ENCODE peak calls at places on chromosome 17, in four cellular contexts. X, O, I and L are unnamed samples.

GRCh38 chr17:16931318-16932060 is 40.4 kb downstream of the TNFRSF13B start:
- DNase-seq in I (no peak), O (no peak), X (no peak), L (no peak)

GRCh38 chr17:37744961-37745800 is at the start of gene HNF1B:
- DNase-seq in O (peak; percentile 63), I (peak; percentile 65), X (no peak), L (peak; percentile 76)

GRCh38 chr17:8226536-8227237 is 16.3 kb upstream of the AURKB start:
- DNase-seq in O (no peak), X (peak; percentile 53), I (peak; percentile 90), L (peak; percentile 97)

GRCh38 chr17:37301288-37301687 is 74.5 kb upstream of the C17orf78 start:
- DNase-seq in O (no peak), X (no peak), I (peak; percentile 32), L (peak; percentile 33)

GRCh38 chr17:42819939-42820535 is 4.0 kb downstream of the BECN1 start:
- DNase-seq in X (peak; percentile 65), I (peak; percentile 77), O (peak; percentile 88), L (peak; percentile 85)

GRCh38 chr17:73170921-73171320 is 6.1 kb downstream of the SSTR2 start:
- DNase-seq in X (no peak), O (no peak), I (no peak), L (no peak)

GRCh38 chr17:68455756-68456528 is 1.4 kb downstream of the WIPI1 start:
- DNase-seq in O (peak; percentile 89), X (no peak), I (no peak), L (peak; percentile 21)

GRCh38 chr17:38448208-38448776 is 20.0 kb downstream of the ARHGAP23 start:
- DNase-seq in O (no peak), X (no peak), I (no peak), L (no peak)

GRCh38 chr17:15409721-15410247 is 57.6 kb downstream of the CDRT4 start:
- DNase-seq in X (no peak), O (no peak), I (no peak), L (no peak)

GRCh38 chr17:33260638-33261037 is 32.5 kb downstream of the ASIC2 start:
- DNase-seq in O (no peak), X (no peak), I (peak; percentile 49), L (no peak)

GRCh38 chr17:51107666-51108227 is 12.9 kb downstream of the SPAG9 start:
- DNase-seq in I (no peak), O (no peak), X (no peak), L (no peak)

GRCh38 chr17:2710804-2711607 is 558 bp downstream of the CLUH start:
- DNase-seq in O (peak; percentile 75), I (no peak), X (peak; percentile 67), L (no peak)

GRCh38 chr17:50288306-50288705 is 14.0 kb downstream of the TMEM92 start:
- DNase-seq in X (no peak), O (no peak), I (no peak), L (no peak)

GRCh38 chr17:44210342-44211192 is 8.9 kb downstream of the UBTF start:
- DNase-seq in I (peak; percentile 97), X (peak; percentile 83), O (no peak), L (peak; percentile 91)

GRCh38 chr17:11391134-11391533 is 150.1 kb downstream of the SHISA6 start:
- DNase-seq in I (peak; percentile 73), O (peak; percentile 3), X (no peak), L (no peak)

GRCh38 chr17:50161023-50161910 is 4.5 kb upstream of the SGCA start:
- DNase-seq in O (peak; percentile 78), X (peak; percentile 99), I (peak; percentile 99), L (peak; percentile 92)

GRCh38 chr17:68431661-68432071 is 25.6 kb downstream of the WIPI1 start:
- DNase-seq in I (peak; percentile 57), O (peak; percentile 25), X (peak; percentile 45), L (peak; percentile 50)

GRCh38 chr17:43316522-43317142 is 82.2 kb upstream of the ARL4D start:
- DNase-seq in X (peak; percentile 13), I (no peak), O (no peak), L (no peak)

GRCh38 chr17:64343833-64344637 is 46.6 kb downstream of the PECAM1 start:
- DNase-seq in O (peak; percentile 74), X (no peak), I (no peak), L (peak; percentile 64)

GRCh38 chr17:58121925-58122324 is 26.3 kb upstream of the OR4D1 start:
- DNase-seq in X (peak; percentile 17), O (peak; percentile 56), I (no peak), L (peak; percentile 76)

GRCh38 chr17:27239046-27239445 is 54.9 kb upstream of the WSB1 start:
- DNase-seq in X (no peak), I (no peak), O (no peak), L (no peak)

GRCh38 chr17:33598795-33599194 is 305.7 kb upstream of the ASIC2 start:
- DNase-seq in X (no peak), O (no peak), I (no peak), L (no peak)

GRCh38 chr17:47802341-47803022 is 19.1 kb downstream of the OSBPL7 start:
- DNase-seq in I (peak; percentile 74), O (peak; percentile 67), X (peak; percentile 61), L (peak; percentile 92)

GRCh38 chr17:1294157-1294717 is 14.8 kb downstream of the TRARG1 start:
- DNase-seq in O (no peak), X (no peak), I (no peak), L (no peak)

GRCh38 chr17:2364132-2365116 is 27.1 kb downstream of the SGSM2 start:
- DNase-seq in X (no peak), O (no peak), I (no peak), L (no peak)

GRCh38 chr17:57677301-57677700 is 67.8 kb downstream of the CCDC182 start:
- DNase-seq in O (no peak), X (no peak), I (peak; percentile 11), L (no peak)

GRCh38 chr17:8837438-8838075 is 29.9 kb downstream of the PIK3R6 start:
- DNase-seq in X (no peak), O (no peak), I (peak; percentile 44), L (no peak)

GRCh38 chr17:28978565-28978964 is 27.2 kb upstream of the PHF12 start:
- DNase-seq in O (no peak), I (no peak), X (no peak), L (no peak)

GRCh38 chr17:45131616-45132301 is 556 bp downstream of the PLCD3 start:
- DNase-seq in I (peak; percentile 93), O (no peak), X (peak; percentile 65), L (no peak)

GRCh38 chr17:49841548-49841947 is 6.3 kb downstream of the TAC4 start:
- DNase-seq in X (no peak), O (no peak), I (no peak), L (no peak)

GRCh38 chr17:6724009-6724408 is 10.8 kb upstream of the SLC13A5 start:
- DNase-seq in O (no peak), X (no peak), I (no peak), L (no peak)

DNA sequence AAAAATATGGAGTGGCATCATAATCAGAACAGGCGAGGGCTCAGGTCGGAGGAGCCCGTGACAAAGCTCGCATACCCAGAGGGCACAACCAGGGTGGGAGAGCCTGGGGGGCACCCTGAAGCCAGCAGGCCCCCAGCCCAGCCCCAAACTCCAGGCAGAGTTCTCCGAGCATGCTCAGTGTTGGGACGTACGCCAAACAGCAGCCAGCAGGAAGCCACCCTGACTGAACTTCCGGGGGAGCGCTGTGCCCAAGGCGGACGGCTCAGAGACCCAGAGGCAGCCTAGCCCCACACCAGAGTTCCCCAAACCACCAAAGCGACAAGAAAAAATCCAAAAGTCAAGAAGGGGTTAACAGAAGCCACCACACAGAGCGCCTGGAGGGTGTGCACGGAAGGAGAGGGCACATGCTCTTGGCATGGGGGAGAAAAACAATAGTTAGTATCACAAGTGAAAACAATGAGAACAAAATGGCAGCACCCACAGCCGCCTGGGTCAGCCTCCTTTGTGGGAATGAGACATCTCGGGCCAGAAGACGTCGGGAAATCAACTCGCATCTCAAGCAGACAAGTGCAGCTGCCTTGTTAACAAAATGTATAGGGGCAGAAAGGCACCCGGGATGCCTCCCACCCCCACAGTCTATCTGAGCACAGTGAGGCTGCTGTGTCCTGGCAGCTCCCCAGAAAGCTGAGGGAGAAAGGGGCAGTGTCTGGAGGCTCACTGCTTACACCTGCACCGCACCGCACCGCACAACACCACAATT is 11.9 kb downstream of the EXOC7 start:
- DNase-seq in I (no peak), X (no peak), O (no peak), L (no peak)
- TF ChIP-seq KDM1A in I (no peak), X (no peak), O (no peak), L (no peak)

DNA sequence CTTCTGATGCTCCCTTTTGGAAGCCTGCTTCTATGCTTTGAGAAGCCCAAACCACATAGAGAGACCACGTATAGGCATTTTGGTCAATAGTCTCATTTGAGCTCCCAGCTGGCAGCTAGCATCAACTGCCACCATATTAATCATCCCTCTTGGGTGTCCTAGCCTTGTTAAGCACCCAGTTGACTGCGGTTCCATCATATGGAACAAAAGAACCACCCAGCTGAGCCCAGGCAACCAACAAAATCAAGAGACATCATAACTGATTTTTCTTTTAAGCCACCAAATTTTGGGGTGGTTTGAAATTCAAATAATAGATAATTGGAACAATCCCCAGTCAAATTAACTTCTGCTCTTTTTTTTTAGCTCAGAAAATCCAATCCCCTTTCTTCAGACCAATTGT is 53.9 kb downstream of the HS3ST3B1 start:
- DNase-seq in I (no peak), X (no peak), O (no peak), L (no peak)
- TF ChIP-seq POLR2A in I (no peak), X (no peak), O (no peak), L (no peak)

GRCh38 chr17:80822700-80823410 is 168.8 kb upstream of the CHMP6 start:
- DNase-seq in X (peak; percentile 29), I (no peak), O (no peak), L (no peak)
- TF ChIP-seq RAD21 in X (no peak), I (no peak), O (no peak), L (no peak)

GRCh38 chr17:10059684-10060211 is 138.7 kb downstream of the GAS7 start:
- DNase-seq in I (no peak), X (no peak), O (no peak), L (no peak)

GRCh38 chr17:10063730-10064221 is 134.6 kb downstream of the GAS7 start:
- DNase-seq in X (no peak), O (no peak), I (no peak), L (no peak)

GRCh38 chr17:10060526-10060925 is 137.9 kb downstream of the GAS7 start:
- DNase-seq in O (no peak), I (no peak), X (no peak), L (no peak)

GRCh38 chr17:10061131-10061581 is 137.2 kb downstream of the GAS7 start:
- DNase-seq in O (no peak), I (no peak), X (no peak), L (no peak)

GRCh38 chr17:10062757-10063385 is 135.5 kb downstream of the GAS7 start:
- DNase-seq in I (no peak), O (no peak), X (no peak), L (no peak)
- TF ChIP-seq KDM1A in I (no peak), O (no peak), X (no peak), L (no peak)

DNA sequence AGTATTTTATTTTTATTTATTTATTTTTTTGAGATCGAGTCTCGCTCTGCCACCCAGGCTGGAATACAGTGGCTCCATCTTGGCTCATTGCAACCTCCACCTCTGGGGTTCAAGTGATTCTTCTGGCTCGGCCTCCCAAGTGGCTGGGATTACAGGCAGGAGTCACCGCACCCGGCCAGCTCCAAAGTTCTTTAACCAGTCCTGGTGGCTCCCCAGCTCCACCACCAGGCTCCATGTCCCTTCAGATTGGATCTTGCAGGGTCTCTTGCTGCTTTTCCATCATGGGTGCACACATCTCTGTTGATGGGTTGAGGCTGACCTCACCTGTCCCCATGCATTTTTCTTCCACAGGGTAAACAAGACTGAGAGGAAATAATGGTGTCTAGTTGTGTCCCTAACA is 8.4 kb upstream of the USP36 start:
- DNase-seq in I (no peak), X (no peak), O (no peak), L (no peak)
- TF ChIP-seq POLR2A in I (no peak), X (no peak), O (no peak), L (no peak)